ENCODE peak calls at places on chromosomes 3 and 15, in eight cellular contexts. P is stomach, N is sigmoid colon, H is K562, B is GM12878, Z is HepG2, U is suprapubic skin, F is SK-N-SH. R is an unnamed sample.

GRCh38 chr3:149270180-149270579 is 48.6 kb upstream of the CP start:
- DNase-seq in P (no peak), N (no peak), H (no peak), B (no peak), Z (no peak), U (no peak), F (no peak), R (no peak)

GRCh38 chr15:43749690-43750345 is 3.6 kb downstream of the PDIA3 start:
- DNase-seq in P (peak), N (no peak), H (no peak), B (peak), Z (no peak), U (no peak), F (no peak), R (no peak)

GRCh38 chr15:89599021-89599420 is 23.8 kb downstream of the TICRR start:
- DNase-seq in P (no peak), N (no peak), H (no peak), B (no peak), Z (no peak), U (no peak), F (no peak), R (no peak)

GRCh38 chr3:163490119-163490518 is 1588.2 kb downstream of the SI start:
- DNase-seq in P (peak), N (no peak), H (peak), B (no peak), Z (peak), U (no peak), F (no peak), R (peak)

GRCh38 chr3:23365066-23365465 is 161.9 kb downstream of the UBE2E2 start:
- DNase-seq in P (no peak), N (no peak), H (no peak), B (no peak), Z (no peak), U (no peak), F (no peak), R (no peak)

GRCh38 chr3:168885028-168885427 is 778.5 kb downstream of the MECOM start:
- DNase-seq in P (no peak), N (no peak), H (no peak), B (no peak), Z (no peak), U (no peak), F (no peak), R (no peak)

GRCh38 chr3:112061152-112061551 is 25.0 kb upstream of the C3orf52 start:
- DNase-seq in P (no peak), N (no peak), H (no peak), B (no peak), Z (no peak), U (no peak), F (no peak), R (no peak)

GRCh38 chr3:137110392-137110996 is 152.7 kb downstream of the IL20RB start:
- DNase-seq in P (no peak), N (no peak), H (peak), B (no peak), Z (peak), U (no peak), F (peak), R (no peak)

GRCh38 chr3:87503901-87504498 is 227.6 kb upstream of the POU1F1 start:
- DNase-seq in P (peak), N (no peak), H (peak), B (no peak), Z (peak), U (no peak), F (peak), R (peak)

GRCh38 chr3:45010718-45011355 is 15.3 kb upstream of the CLEC3B start:
- DNase-seq in P (no peak), N (no peak), H (no peak), B (no peak), Z (no peak), U (no peak), F (no peak), R (no peak)

GRCh38 chr15:78620839-78621421 is at the start of gene CHRNA3:
- DNase-seq in P (peak), N (no peak), H (no peak), B (no peak), Z (no peak), U (no peak), F (peak), R (no peak)

GRCh38 chr3:49411550-49411967 is 217 bp downstream of the RHOA start:
- DNase-seq in P (peak), N (peak), H (peak), B (no peak), Z (peak), U (peak), F (peak), R (peak)

GRCh38 chr3:30642715-30643361 is 36.4 kb downstream of the TGFBR2 start:
- DNase-seq in P (no peak), N (no peak), H (no peak), B (no peak), Z (no peak), U (no peak), F (no peak), R (no peak)
- H3K27ac ChIP-seq in P (no peak), N (peak), H (no peak), B (no peak), Z (no peak), U (no peak), F (peak), R (peak)

DNA sequence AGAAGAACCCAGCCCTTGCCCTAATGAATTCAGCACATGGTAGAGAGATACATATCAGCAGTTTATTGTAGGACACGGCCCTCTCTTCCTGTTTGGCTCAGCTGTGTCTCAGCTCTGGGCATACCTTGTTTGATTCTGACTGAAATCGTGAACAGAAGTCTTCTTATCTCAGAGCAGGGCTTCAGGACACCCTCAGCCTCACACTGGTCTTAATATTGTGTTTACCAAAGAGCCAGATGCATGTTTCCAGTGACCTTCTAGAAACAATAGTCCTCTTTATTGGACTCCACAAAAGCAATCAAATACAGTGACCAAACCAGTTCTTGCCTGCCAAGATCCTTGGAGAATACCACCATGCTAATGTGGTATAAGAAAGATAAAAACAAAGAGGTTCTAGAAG is 54.7 kb downstream of the FAM174B start:
- DNase-seq in P (no peak), N (no peak), H (no peak), B (no peak), Z (no peak), U (no peak), F (no peak), R (no peak)
- TF ChIP-seq EP300 in P (no peak), N (no peak), H (no peak), B (no peak), Z (no peak), U (no peak), F (no peak), R (no peak)

GRCh38 chr3:12405432-12406272 is 78.6 kb upstream of the TSEN2 start:
- DNase-seq in P (peak), N (peak), H (peak), B (no peak), Z (peak), U (peak), F (no peak), R (peak)
- TF ChIP-seq POLR2AphosphoS5 in P (peak), N (peak), H (no peak), B (no peak), Z (peak), U (no peak), F (peak), R (peak)

GRCh38 chr3:157487339-157487738 is 15.9 kb downstream of the VEPH1 start:
- DNase-seq in P (no peak), N (no peak), H (no peak), B (no peak), Z (no peak), U (no peak), F (no peak), R (no peak)
- H3K27ac ChIP-seq in P (no peak), N (no peak), H (no peak), B (no peak), Z (no peak), U (no peak), F (peak), R (no peak)

GRCh38 chr3:133125802-133126201 is 87.6 kb downstream of the TMEM108 start:
- DNase-seq in P (no peak), N (no peak), H (no peak), B (no peak), Z (no peak), U (no peak), F (no peak), R (no peak)

GRCh38 chr3:133125171-133125570 is 87.0 kb downstream of the TMEM108 start:
- DNase-seq in P (no peak), N (no peak), H (no peak), B (no peak), Z (no peak), U (no peak), F (peak), R (no peak)

GRCh38 chr3:133127381-133127780 is 89.2 kb downstream of the TMEM108 start:
- DNase-seq in P (no peak), N (no peak), H (no peak), B (no peak), Z (no peak), U (no peak), F (no peak), R (no peak)

GRCh38 chr3:133123636-133124035 is 85.4 kb downstream of the TMEM108 start:
- DNase-seq in P (no peak), N (no peak), H (no peak), B (no peak), Z (no peak), U (no peak), F (no peak), R (no peak)

GRCh38 chr3:133124511-133124910 is 86.3 kb downstream of the TMEM108 start:
- DNase-seq in P (peak), N (no peak), H (peak), B (no peak), Z (no peak), U (no peak), F (peak), R (no peak)
- TF ChIP-seq EP300 in P (no peak), N (no peak), H (no peak), B (no peak), Z (no peak), U (no peak), F (no peak), R (no peak)

DNA sequence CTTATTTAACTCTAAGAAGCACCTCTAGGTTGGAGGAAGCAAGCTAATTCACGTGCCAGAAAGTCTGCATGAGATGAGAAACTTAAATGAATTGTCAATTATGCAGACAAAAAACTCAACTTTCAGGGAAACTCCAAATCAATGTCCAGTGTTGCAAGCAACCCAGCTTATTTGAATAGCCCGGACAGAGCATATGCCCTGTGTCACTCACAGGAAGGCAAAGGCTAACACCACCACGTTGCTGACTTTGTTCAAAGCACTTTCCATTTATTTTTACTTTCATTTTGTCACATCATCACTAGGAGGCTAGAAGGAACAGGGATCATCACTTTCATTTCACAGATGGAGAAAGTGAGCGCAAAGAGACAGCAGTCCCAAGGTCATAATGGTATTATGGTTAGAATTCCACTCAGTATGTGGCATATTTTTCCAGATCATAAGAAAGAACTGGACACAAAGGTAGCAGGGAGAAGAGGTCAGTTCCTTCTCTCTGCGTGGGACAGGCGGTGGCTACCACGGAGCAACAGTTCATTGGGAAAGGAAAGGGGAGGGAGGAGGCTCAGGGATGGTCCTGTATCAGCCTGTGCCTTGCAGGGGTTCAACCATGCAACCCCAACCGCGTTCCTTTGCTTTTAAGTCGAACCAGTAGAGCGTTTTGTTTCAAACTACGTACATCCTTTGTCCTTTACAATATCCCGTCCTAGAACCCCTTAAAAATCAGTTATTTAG is 1.2 kb downstream of the HEG1 start:
- DNase-seq in P (no peak), N (no peak), H (no peak), B (peak), Z (peak), U (no peak), F (peak), R (no peak)
- TF ChIP-seq POLR2AphosphoS5 in P (peak), N (peak), H (no peak), B (no peak), Z (no peak), U (peak), F (no peak), R (peak)

GRCh38 chr15:100034191-100034590 is 301.0 kb upstream of the LYSMD4 start:
- DNase-seq in P (no peak), N (no peak), H (no peak), B (no peak), Z (no peak), U (no peak), F (no peak), R (no peak)
- H3K27ac ChIP-seq in P (no peak), N (no peak), H (no peak), B (no peak), Z (no peak), U (no peak), F (no peak), R (no peak)